ENCODE peak calls at places on chromosome 17, in seven cellular contexts. N, F, Y, K, A, Z and M are unnamed samples.

GRCh38 chr17:60139438-60140285 is 10.1 kb upstream of the CA4 start:
- DNase-seq in N (peak), F (peak), Y (peak), K (peak), A (no peak), Z (peak), M (peak)

GRCh38 chr17:30805944-30806456 is 18.5 kb downstream of the CRLF3 start:
- DNase-seq in N (no peak), F (no peak), Y (no peak), K (no peak), A (no peak), Z (no peak), M (no peak)

GRCh38 chr17:76753061-76753961 is 15.4 kb downstream of the MFSD11 start:
- DNase-seq in N (no peak), F (no peak), Y (no peak), K (no peak), A (no peak), Z (no peak), M (no peak)

GRCh38 chr17:41377546-41377945 is 4.6 kb downstream of the KRT34 start:
- DNase-seq in N (peak), F (no peak), Y (peak), K (no peak), A (no peak), Z (peak), M (no peak)

GRCh38 chr17:20074489-20074888 is 65.3 kb downstream of the SPECC1 start:
- DNase-seq in N (no peak), F (no peak), Y (no peak), K (no peak), A (no peak), Z (no peak), M (no peak)

GRCh38 chr17:66255112-66255511 is 25.9 kb upstream of the APOH start:
- DNase-seq in N (peak), F (peak), Y (peak), K (no peak), A (no peak), Z (peak), M (no peak)

GRCh38 chr17:18002171-18002570 is 29.5 kb downstream of the DRC3 start:
- DNase-seq in N (no peak), F (no peak), Y (no peak), K (no peak), A (no peak), Z (peak), M (no peak)

GRCh38 chr17:13031718-13032350 is 14.0 kb upstream of the ELAC2 start:
- DNase-seq in N (peak), F (peak), Y (peak), K (peak), A (no peak), Z (peak), M (peak)

GRCh38 chr17:41635121-41636097 is 11.0 kb upstream of the KRT17 start:
- DNase-seq in N (no peak), F (no peak), Y (no peak), K (no peak), A (no peak), Z (no peak), M (no peak)

GRCh38 chr17:27244481-27245223 is 49.3 kb upstream of the WSB1 start:
- DNase-seq in N (peak), F (peak), Y (peak), K (peak), A (peak), Z (peak), M (peak)

GRCh38 chr17:80791758-80792284 is 199.8 kb upstream of the CHMP6 start:
- DNase-seq in N (peak), F (peak), Y (peak), K (peak), A (peak), Z (peak), M (peak)

GRCh38 chr17:74836191-74836590 is 23.5 kb downstream of the GRIN2C start:
- DNase-seq in N (no peak), F (no peak), Y (no peak), K (no peak), A (no peak), Z (no peak), M (no peak)

GRCh38 chr17:30829022-30829421 is 2.7 kb upstream of the ATAD5 start:
- DNase-seq in N (no peak), F (no peak), Y (no peak), K (no peak), A (no peak), Z (no peak), M (no peak)

GRCh38 chr17:44043326-44043725 is 23.1 kb downstream of the LSM12 start:
- DNase-seq in N (no peak), F (peak), Y (no peak), K (no peak), A (no peak), Z (peak), M (no peak)

GRCh38 chr17:63836811-63837210 is 5.7 kb downstream of the SMARCD2 start:
- DNase-seq in N (no peak), F (no peak), Y (no peak), K (no peak), A (no peak), Z (no peak), M (no peak)

DNA sequence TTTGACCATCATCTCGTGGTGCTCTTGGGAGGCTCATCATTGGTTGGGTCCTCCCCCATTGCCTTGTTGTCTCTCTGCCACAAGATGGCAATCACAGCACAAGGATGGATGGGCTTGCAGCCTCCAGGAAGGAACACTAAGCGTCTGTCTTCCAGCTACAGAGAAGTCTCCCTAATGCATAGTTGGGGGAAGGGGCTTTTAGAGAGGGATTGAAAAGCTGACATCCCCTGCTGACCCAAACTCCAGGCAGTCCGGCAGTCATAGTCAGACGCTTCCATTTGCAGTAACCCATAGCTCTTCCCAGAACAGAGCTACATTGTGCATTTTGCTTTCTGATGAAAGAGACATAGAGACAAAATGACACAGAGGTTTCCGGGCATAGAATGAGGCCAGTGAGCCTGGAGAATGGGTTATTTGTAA is 111.4 kb downstream of the UTP18 start:
- DNase-seq in N (peak), F (peak), Y (peak), K (no peak), A (no peak), Z (peak), M (no peak)
- TF ChIP-seq CTCF in N (peak), F (no peak), Y (peak), K (peak), A (peak), Z (peak), M (no peak)

DNA sequence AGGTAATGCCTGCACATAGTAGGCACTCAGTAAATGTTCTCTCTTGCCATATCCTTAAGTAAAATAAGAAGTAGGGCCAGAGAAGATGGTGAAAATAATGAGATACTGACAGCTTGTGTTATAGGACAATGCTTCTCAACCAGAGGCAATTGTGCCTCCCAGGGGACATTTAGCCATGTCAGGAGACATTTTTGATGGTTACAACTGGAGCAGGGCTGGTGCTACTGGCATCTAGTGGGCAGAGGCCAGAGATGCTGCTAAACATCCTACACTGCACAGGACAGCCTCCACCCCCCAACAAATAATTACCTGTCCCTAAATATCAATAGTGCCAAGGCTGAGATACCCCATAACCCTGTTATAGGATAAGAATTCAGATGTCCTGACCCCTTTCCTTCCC is 1.7 kb downstream of the RAD51D start:
- DNase-seq in N (no peak), F (peak), Y (peak), K (no peak), A (no peak), Z (peak), M (no peak)
- TF ChIP-seq CTCF in N (peak), F (no peak), Y (peak), K (no peak), A (no peak), Z (peak), M (no peak)

GRCh38 chr17:49760909-49761558 is 2.9 kb downstream of the FAM117A start:
- DNase-seq in N (no peak), F (no peak), Y (no peak), K (no peak), A (no peak), Z (no peak), M (no peak)

GRCh38 chr17:49764559-49765180 is 739 bp upstream of the FAM117A start:
- DNase-seq in N (no peak), F (no peak), Y (no peak), K (no peak), A (no peak), Z (no peak), M (no peak)

GRCh38 chr17:49762148-49762941 is 1.6 kb downstream of the FAM117A start:
- DNase-seq in N (no peak), F (no peak), Y (no peak), K (no peak), A (no peak), Z (no peak), M (no peak)

GRCh38 chr17:49766918-49767530 is 3.1 kb upstream of the FAM117A start:
- DNase-seq in N (no peak), F (no peak), Y (no peak), K (no peak), A (no peak), Z (no peak), M (no peak)

DNA sequence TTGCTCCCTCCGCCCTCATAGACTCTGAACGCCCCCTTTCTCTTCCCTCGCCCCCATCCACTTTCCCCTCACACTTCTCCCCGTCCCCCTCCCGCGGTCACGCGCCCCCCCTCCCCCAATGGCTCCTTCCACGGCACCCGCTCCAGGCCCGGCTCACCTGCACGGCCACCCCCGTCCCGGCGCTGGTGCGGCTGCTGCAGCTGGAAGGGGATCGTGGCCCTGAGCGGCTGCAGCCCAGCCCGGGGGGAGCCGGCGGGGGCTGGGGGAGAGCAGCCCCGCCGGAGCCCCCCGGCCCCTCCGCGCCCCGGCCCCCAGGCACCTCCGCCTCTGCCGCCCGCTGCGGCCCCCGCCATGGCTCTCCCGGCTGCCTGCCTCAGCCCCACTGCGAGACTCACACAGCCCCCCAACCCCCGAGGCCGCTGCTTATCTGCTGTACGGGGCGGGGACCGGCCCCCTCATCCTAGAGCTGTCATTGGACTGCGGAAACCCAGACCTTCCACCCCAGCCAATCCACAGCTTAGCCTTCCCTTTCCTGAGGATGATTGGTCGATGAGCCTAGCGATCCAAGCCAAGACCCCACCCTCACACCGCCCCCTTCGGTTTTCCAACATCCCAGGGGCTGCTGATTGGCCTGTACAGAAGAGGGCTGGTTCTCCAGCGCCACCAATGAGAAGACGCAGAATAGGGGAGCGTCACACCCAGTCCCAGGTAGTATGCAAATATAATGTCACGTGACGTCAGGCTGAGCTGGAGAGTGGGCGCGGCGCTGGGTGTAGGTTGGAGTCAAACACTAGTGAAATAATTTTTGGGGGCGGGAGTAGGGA is at the start of gene FAM117A:
- DNase-seq in N (peak), F (peak), Y (peak), K (peak), A (peak), Z (peak), M (peak)
- TF ChIP-seq CTCF in N (no peak), F (no peak), Y (no peak), K (no peak), A (no peak), Z (no peak), M (no peak)

DNA sequence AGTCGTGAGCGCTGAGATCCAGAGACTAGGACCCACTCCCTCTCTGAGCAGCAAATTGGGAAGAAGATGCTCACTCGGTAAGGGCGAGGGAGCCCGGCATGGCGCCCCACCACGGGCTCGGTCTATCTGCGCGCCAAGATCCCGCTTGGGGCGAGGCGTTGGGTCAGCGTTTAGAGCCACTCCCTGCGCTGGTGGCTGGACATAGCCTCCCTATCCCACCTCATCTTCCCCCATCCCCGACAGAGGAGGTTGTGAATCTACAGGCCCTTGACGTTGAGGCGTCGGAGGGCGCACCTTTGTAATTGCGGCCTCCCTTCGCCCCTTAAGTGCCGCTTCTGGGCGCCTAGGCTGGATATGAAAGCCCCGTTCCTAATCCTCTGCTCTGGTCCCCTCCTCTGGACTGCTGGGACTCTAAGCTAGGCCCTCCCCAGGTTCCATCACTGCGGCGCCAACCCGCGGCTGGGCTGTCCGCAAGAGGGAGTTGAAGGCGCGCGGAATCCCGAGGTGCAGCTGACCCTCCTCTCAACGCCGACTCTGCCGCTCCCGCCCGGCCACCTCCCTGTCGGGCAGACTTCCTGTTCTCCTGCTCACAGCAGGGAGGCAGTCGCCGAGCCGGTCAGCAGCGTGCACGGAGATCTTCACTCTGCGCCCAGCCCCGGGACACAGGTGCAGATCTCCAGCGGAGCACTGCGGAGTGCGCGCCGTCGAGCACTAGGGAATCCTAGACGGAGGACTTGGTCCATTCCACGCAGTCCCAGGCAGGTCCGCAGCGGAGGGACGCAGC is 16.1 kb upstream of the HOXB9 start:
- DNase-seq in N (no peak), F (no peak), Y (no peak), K (no peak), A (no peak), Z (no peak), M (no peak)
- TF ChIP-seq CTCF in N (no peak), F (no peak), Y (no peak), K (no peak), A (no peak), Z (no peak), M (no peak)

GRCh38 chr17:49749730-49750129 is 14.2 kb downstream of the FAM117A start:
- DNase-seq in N (no peak), F (no peak), Y (no peak), K (no peak), A (no peak), Z (no peak), M (no peak)

GRCh38 chr17:49748223-49748622 is 15.7 kb downstream of the FAM117A start:
- DNase-seq in N (no peak), F (no peak), Y (no peak), K (no peak), A (no peak), Z (no peak), M (no peak)

GRCh38 chr17:49747632-49748031 is 16.3 kb downstream of the FAM117A start:
- DNase-seq in N (no peak), F (no peak), Y (no peak), K (no peak), A (no peak), Z (no peak), M (no peak)

GRCh38 chr17:49746791-49747490 is 17.0 kb downstream of the FAM117A start:
- DNase-seq in N (no peak), F (no peak), Y (no peak), K (no peak), A (no peak), Z (no peak), M (no peak)

DNA sequence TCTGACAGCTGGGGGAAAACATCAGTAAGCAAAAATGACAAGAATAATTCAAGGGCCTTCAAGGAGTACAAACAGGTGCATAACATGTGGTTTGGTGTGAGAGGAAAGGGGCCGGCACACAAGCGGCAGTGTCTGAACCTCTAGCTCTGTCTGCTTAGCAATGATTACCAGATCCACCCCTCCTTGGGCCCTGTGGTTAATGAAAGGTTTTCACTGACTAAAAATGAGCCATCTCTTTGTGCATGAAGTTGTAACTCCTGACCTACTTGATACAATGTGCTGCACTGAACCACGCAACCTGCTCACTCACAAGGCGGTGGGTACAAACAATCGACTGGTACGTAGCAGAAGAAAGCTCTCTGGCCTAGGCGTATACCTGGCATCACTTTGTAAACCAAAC is 15.1 kb downstream of the FAM117A start:
- DNase-seq in N (no peak), F (no peak), Y (no peak), K (no peak), A (no peak), Z (no peak), M (no peak)
- TF ChIP-seq CTCF in N (no peak), F (no peak), Y (no peak), K (no peak), A (no peak), Z (no peak), M (no peak)

DNA sequence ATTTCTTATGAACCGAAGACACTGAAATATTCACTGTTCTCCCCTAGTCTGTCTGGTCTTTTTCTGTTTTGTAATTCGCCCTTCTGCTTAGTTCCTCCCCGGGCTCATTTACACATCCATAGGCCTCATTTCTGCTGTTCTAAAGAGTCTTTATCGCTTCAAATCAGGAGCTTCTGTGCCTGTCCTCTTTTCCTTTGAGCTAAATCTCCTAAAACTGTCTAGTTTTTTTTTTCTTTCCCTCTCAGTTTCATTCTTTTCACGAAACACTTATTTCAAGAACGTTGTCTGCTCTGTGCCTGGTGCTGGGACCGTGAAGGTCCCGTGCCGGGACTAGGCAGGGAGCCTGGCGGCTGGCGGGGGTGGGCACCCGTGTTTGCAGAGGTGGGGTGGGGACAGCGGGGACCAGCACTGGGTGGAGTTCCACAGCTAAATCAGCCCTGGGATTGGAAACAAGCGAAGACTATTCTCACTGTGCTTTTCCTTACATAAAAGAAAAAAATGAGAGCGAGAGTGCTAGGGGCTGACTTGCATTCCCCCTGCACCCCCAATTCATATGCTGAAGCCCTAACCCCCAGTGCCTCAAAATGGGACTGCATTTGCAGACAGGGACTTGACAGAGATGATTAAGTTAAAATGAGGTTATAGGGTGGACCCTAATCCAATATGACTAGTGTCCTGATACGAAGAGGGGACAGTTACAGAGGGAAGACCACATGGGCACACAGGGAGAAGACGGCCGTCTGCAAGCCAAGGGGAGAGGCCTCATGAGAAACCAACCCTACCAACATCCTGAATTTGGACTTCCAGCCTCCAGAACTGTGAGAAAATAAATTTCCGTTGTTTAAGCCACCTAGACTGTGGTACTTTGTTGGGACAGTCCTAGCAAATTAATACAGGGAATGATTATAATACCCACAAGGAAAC is 1.4 kb upstream of the TMEM220 start:
- DNase-seq in N (no peak), F (peak), Y (no peak), K (no peak), A (no peak), Z (no peak), M (no peak)
- TF ChIP-seq CTCF in N (no peak), F (no peak), Y (no peak), K (no peak), A (no peak), Z (no peak), M (no peak)

DNA sequence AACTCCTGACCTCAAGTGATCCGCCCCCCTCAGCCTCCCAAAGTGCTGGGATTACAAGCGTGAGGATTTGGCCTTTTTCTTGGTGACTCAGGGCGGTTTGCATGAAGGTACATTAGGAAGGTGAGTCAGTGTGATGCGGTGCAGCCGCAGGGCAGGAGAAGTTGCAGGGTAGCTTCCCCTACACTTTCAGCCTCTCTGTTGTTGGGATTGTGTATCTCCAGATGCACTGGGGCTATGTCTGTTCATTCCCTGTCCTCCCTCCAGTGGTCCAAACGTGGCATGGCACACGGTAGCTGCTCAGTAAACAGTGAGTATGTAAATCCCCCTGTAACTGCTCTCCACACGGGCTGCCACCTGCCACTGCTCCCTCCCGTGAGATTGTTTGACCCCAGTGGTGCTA is 109.1 kb upstream of the CDC42EP4 start:
- DNase-seq in N (no peak), F (no peak), Y (no peak), K (no peak), A (no peak), Z (peak), M (no peak)
- TF ChIP-seq CTCF in N (no peak), F (no peak), Y (peak), K (no peak), A (no peak), Z (peak), M (no peak)

GRCh38 chr17:56751145-56751743 is 82.5 kb downstream of the C17orf67 start:
- DNase-seq in N (peak), F (no peak), Y (peak), K (no peak), A (no peak), Z (no peak), M (no peak)
- TF ChIP-seq CTCF in N (peak), F (no peak), Y (peak), K (no peak), A (no peak), Z (no peak), M (no peak)